ENCODE peak calls at places on chromosomes 12 and 14, in four cellular contexts. One of them, this sample, is unnamed. For H3K4me1, the result is how much of the 10 kb centered on the place peaks cover.

GRCh38 chr14:64880382-64881121 is 845 bp upstream of the SPTB start:
- DNase-seq in heart left ventricle: peak
- DNase-seq in mammary epithelial cell: peak
- DNase-seq in body of pancreas: peak
- DNase-seq in this sample: peak

GRCh38 chr12:121649819-121650353 is 19.6 kb downstream of the MORN3 start:
- DNase-seq in heart left ventricle: no peak
- DNase-seq in mammary epithelial cell: no peak
- DNase-seq in body of pancreas: no peak
- DNase-seq in this sample: no peak

GRCh38 chr12:57135487-57135886 is 7.2 kb downstream of the LRP1 start:
- DNase-seq in heart left ventricle: peak
- DNase-seq in body of pancreas: no peak
- DNase-seq in mammary epithelial cell: no peak
- DNase-seq in this sample: no peak

GRCh38 chr14:71354801-71355200 is 447.5 kb downstream of the PCNX1 start:
- DNase-seq in body of pancreas: no peak
- DNase-seq in heart left ventricle: no peak
- DNase-seq in mammary epithelial cell: peak
- DNase-seq in this sample: no peak

GRCh38 chr12:127459687-127460086 is 807.3 kb upstream of the TMEM132C start:
- DNase-seq in heart left ventricle: no peak
- DNase-seq in mammary epithelial cell: no peak
- DNase-seq in body of pancreas: no peak
- DNase-seq in this sample: no peak

GRCh38 chr12:93381183-93381975 is 3.7 kb downstream of the NUDT4 start:
- DNase-seq in heart left ventricle: no peak
- DNase-seq in mammary epithelial cell: no peak
- DNase-seq in body of pancreas: no peak
- DNase-seq in this sample: no peak

GRCh38 chr14:106606936-106607335 is 1080.6 kb downstream of the TMEM121 start:
- DNase-seq in mammary epithelial cell: no peak
- DNase-seq in heart left ventricle: no peak
- DNase-seq in body of pancreas: no peak
- DNase-seq in this sample: no peak

GRCh38 chr12:64735447-64735846 is 23.8 kb downstream of the GNS start:
- DNase-seq in mammary epithelial cell: no peak
- DNase-seq in body of pancreas: no peak
- DNase-seq in heart left ventricle: no peak
- DNase-seq in this sample: no peak

GRCh38 chr12:122837306-122838265 is 2.3 kb downstream of the HIP1R start:
- DNase-seq in heart left ventricle: no peak
- DNase-seq in body of pancreas: peak
- DNase-seq in mammary epithelial cell: no peak
- DNase-seq in this sample: no peak

GRCh38 chr14:101495827-101496778 is 65.2 kb upstream of the DIO3 start:
- DNase-seq in heart left ventricle: no peak
- DNase-seq in mammary epithelial cell: no peak
- DNase-seq in body of pancreas: peak
- DNase-seq in this sample: no peak

GRCh38 chr14:71591929-71592328 is 340.3 kb upstream of the RGS6 start:
- DNase-seq in mammary epithelial cell: peak
- DNase-seq in heart left ventricle: no peak
- DNase-seq in body of pancreas: no peak
- DNase-seq in this sample: no peak

GRCh38 chr14:49852351-49853157 is at the start of gene NEMF:
- DNase-seq in body of pancreas: peak
- DNase-seq in mammary epithelial cell: peak
- DNase-seq in heart left ventricle: peak
- DNase-seq in this sample: peak

GRCh38 chr12:67742461-67742860 is 93.9 kb downstream of the DYRK2 start:
- DNase-seq in heart left ventricle: no peak
- DNase-seq in mammary epithelial cell: no peak
- DNase-seq in body of pancreas: no peak
- DNase-seq in this sample: no peak

GRCh38 chr12:16524378-16524777 is 81.6 kb downstream of the LMO3 start:
- DNase-seq in heart left ventricle: no peak
- DNase-seq in mammary epithelial cell: peak
- DNase-seq in body of pancreas: peak
- DNase-seq in this sample: no peak

GRCh38 chr12:52148541-52149181 is 43.2 kb downstream of the KRT80 start:
- DNase-seq in heart left ventricle: no peak
- DNase-seq in body of pancreas: peak
- DNase-seq in mammary epithelial cell: peak
- DNase-seq in this sample: no peak

GRCh38 chr12:88590851-88591250 is 10.6 kb upstream of the KITLG start:
- DNase-seq in body of pancreas: no peak
- DNase-seq in mammary epithelial cell: no peak
- DNase-seq in heart left ventricle: no peak
- DNase-seq in this sample: no peak

GRCh38 chr12:84689638-84690037 is 223.0 kb downstream of the SLC6A15 start:
- DNase-seq in mammary epithelial cell: no peak
- DNase-seq in heart left ventricle: no peak
- DNase-seq in body of pancreas: peak
- DNase-seq in this sample: no peak

GRCh38 chr12:121110211-121110940 is 22.3 kb upstream of the P2RX7 start:
- DNase-seq in mammary epithelial cell: peak
- DNase-seq in heart left ventricle: peak
- DNase-seq in body of pancreas: peak
- DNase-seq in this sample: peak

GRCh38 chr14:74583689-74584434 is 28.2 kb downstream of the LTBP2 start:
- DNase-seq in heart left ventricle: no peak
- DNase-seq in body of pancreas: no peak
- DNase-seq in mammary epithelial cell: peak
- DNase-seq in this sample: no peak

GRCh38 chr12:67414011-67414715 is 145.0 kb downstream of the CAND1 start:
- DNase-seq in mammary epithelial cell: no peak
- DNase-seq in heart left ventricle: no peak
- DNase-seq in body of pancreas: no peak
- DNase-seq in this sample: no peak

GRCh38 chr12:73067616-73068015 is 795.4 kb downstream of the TRHDE start:
- DNase-seq in body of pancreas: no peak
- DNase-seq in mammary epithelial cell: no peak
- DNase-seq in heart left ventricle: no peak
- DNase-seq in this sample: no peak

GRCh38 chr14:28896337-28896736 is 129.8 kb downstream of the FOXG1 start:
- DNase-seq in heart left ventricle: no peak
- DNase-seq in mammary epithelial cell: no peak
- DNase-seq in body of pancreas: no peak
- DNase-seq in this sample: no peak

GRCh38 chr14:77026166-77026929 is 2.2 kb downstream of the IRF2BPL start:
- DNase-seq in heart left ventricle: peak
- DNase-seq in mammary epithelial cell: peak
- DNase-seq in body of pancreas: peak
- DNase-seq in this sample: peak

DNA sequence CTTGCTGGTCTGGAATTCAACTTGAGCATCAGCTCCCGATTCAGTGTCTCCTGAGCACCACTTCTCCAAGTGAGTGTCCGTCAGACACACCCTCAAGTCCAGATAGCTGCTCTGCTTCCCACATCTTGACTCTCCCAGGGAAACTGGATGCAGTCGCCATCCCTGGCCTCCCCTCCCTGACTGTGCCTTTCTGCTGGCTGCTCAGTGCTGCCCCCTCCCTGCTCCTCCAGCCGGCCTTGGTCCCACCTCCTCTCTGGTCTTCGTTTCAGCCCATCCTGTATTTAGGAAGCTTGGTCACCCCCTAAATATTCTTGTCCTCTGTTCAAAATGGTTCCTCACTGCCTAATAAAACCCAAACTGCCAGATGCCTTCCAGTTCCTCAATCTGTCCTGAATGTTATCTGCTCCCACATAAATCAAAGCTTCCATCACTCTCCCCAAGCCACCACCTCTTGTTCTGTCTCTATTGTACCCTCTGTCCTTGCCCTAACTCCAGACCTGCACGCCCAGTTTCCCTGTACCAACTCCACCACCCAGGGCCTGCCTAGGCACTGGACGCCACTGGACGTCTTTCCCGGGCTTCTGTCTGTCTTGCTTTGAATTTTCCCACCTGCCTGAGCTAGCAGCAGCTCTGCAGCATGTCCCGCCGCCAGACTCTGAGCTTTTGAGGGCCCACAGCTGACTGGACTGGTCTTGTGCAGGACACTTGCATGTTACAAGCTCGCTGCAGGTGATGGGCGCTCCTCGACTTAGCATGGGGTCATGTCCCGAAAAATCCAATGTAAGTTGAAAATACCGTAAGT is 33.8 kb downstream of the CCDC92 start:
- DNase-seq in body of pancreas: no peak
- DNase-seq in heart left ventricle: no peak
- DNase-seq in mammary epithelial cell: no peak
- DNase-seq in this sample: no peak
- H3K4me1 ChIP-seq in body of pancreas: under half
- H3K4me1 ChIP-seq in heart left ventricle: under half
- H3K4me1 ChIP-seq in mammary epithelial cell: under half
- H3K4me1 ChIP-seq in this sample: under half

DNA sequence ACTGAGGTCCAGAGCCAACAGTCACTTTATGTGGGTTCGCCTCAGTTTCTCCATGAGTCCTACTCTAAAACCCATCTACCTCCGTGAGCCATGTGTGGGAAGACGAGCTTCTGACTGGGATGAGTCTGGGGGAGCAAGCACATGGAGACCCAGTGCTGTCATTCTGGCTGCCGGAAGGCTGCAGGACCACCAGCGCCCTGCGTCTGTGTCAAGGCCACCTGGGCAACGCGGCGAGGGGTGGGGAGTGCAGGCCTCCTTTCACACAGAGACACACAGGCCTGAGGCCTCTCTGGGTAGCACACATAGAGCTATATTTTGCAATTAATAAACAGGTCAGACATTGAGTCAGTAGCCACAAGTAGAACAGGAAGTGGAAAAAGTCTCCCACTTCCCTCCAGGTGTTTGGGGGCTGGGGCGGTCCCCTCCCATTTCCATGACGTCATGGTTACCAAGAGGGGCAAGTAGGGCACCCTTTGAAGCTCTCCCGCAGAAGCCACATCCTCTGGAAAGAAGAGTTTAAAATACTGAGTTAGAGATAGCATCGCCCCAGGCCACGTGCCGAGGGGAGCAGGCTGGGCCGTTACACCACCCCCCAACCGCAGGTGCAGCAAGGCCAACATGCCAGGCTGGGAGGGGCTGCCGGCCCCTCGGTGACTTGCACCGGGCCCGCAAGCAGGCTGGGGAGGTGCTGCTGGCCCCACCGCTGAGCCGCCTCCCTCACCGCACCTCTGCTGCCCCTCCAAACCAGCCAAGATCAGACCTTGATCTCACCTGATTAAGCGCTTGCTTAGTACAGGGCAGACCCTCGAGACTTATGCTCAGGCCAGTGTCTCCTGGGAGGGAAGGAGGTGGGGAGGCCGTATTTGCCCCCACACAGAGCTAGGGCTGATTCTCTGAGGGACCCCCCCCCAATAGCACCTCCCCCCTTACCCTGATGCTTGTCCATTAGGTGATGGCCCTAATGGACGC is 32.7 kb downstream of the DAD1 start:
- DNase-seq in mammary epithelial cell: peak
- DNase-seq in body of pancreas: peak
- DNase-seq in heart left ventricle: peak
- DNase-seq in this sample: no peak
- H3K4me3 ChIP-seq in mammary epithelial cell: no peak
- H3K4me3 ChIP-seq in body of pancreas: no peak
- H3K4me3 ChIP-seq in heart left ventricle: peak
- H3K4me3 ChIP-seq in this sample: no peak

GRCh38 chr12:7612851-7613250 is 52.9 kb downstream of the APOBEC1 start:
- DNase-seq in mammary epithelial cell: no peak
- DNase-seq in body of pancreas: no peak
- DNase-seq in heart left ventricle: no peak
- DNase-seq in this sample: no peak

GRCh38 chr12:7609480-7609879 is 56.2 kb downstream of the APOBEC1 start:
- DNase-seq in body of pancreas: no peak
- DNase-seq in mammary epithelial cell: peak
- DNase-seq in heart left ventricle: no peak
- DNase-seq in this sample: no peak

GRCh38 chr12:7608184-7608911 is 57.4 kb downstream of the APOBEC1 start:
- DNase-seq in body of pancreas: no peak
- DNase-seq in heart left ventricle: no peak
- DNase-seq in mammary epithelial cell: peak
- DNase-seq in this sample: no peak

GRCh38 chr12:7605900-7606465 is 59.7 kb downstream of the APOBEC1 start:
- DNase-seq in heart left ventricle: no peak
- DNase-seq in mammary epithelial cell: no peak
- DNase-seq in body of pancreas: no peak
- DNase-seq in this sample: no peak

DNA sequence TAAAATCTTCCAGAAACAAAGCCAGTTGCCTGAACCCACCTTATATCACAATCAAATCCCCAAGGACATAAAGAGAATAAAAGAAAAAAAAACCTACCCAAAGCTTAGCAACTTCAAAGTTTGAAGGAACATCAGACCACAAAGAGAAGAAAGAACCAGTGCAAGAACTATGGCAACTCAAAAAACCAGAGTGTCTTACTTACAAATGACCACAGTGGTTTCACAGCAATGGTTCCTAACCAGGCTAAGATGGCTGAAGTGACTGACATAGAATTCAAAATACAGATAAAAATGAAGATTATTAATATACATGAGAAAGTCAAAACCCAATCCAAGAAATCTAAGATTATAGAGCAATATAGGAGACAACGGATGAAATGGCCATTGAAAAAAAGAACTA is 56.7 kb downstream of the APOBEC1 start:
- DNase-seq in heart left ventricle: no peak
- DNase-seq in body of pancreas: no peak
- DNase-seq in mammary epithelial cell: no peak
- DNase-seq in this sample: no peak
- H3K27ac ChIP-seq in heart left ventricle: no peak
- H3K27ac ChIP-seq in body of pancreas: no peak
- H3K27ac ChIP-seq in mammary epithelial cell: no peak
- H3K27ac ChIP-seq in this sample: no peak

GRCh38 chr14:105119410-105120025 is 49.1 kb downstream of the JAG2 start:
- DNase-seq in heart left ventricle: no peak
- DNase-seq in mammary epithelial cell: no peak
- DNase-seq in body of pancreas: no peak
- DNase-seq in this sample: no peak
- H3K4me1 ChIP-seq in heart left ventricle: under half
- H3K4me1 ChIP-seq in mammary epithelial cell: under half
- H3K4me1 ChIP-seq in body of pancreas: under half
- H3K4me1 ChIP-seq in this sample: under half

GRCh38 chr14:103527408-103528157 is 1.4 kb upstream of the TRMT61A start:
- DNase-seq in mammary epithelial cell: peak
- DNase-seq in body of pancreas: no peak
- DNase-seq in heart left ventricle: no peak
- DNase-seq in this sample: no peak
- H3K4me3 ChIP-seq in mammary epithelial cell: no peak
- H3K4me3 ChIP-seq in body of pancreas: no peak
- H3K4me3 ChIP-seq in heart left ventricle: peak
- H3K4me3 ChIP-seq in this sample: peak

This sample was measured in adrenal gland.